ENCODE peak calls at places on chromosomes 1 and 21, in seven cellular contexts. X is adrenal gland; Y is pancreas; I is thyroid gland; T is CD4-positive, alpha-beta T cell; S is tibial nerve; M is heart left ventricle. N is an unnamed sample.

GRCh38 chr1:157803851-157804250 is 16.1 kb downstream of the FCRL1 start:
- DNase-seq in S (no peak), M (peak; percentile 26), I (no peak), Y (no peak), X (no peak), T (no peak), N (no peak)

GRCh38 chr1:224640018-224640417 is 23.9 kb downstream of the CNIH3 start:
- DNase-seq in X (no peak), I (no peak), Y (no peak), M (no peak), S (no peak), T (no peak), N (no peak)

GRCh38 chr1:160836981-160837557 is 25.6 kb downstream of the CD244 start:
- DNase-seq in S (no peak), M (no peak), Y (no peak), X (no peak), I (no peak), T (no peak), N (no peak)

GRCh38 chr1:179007233-179007632 is 18.5 kb upstream of the FAM20B start:
- DNase-seq in Y (no peak), I (no peak), T (no peak), M (no peak), S (no peak), X (no peak), N (no peak)

GRCh38 chr1:1290238-1290731 is 10.0 kb downstream of the SCNN1D start:
- DNase-seq in I (no peak), Y (peak; percentile 93), T (peak; percentile 62), X (peak; percentile 85), M (peak; percentile 72), S (no peak), N (peak; percentile 63)

GRCh38 chr1:170164103-170164763 is 18.5 kb downstream of the NTMT2 start:
- DNase-seq in T (no peak), Y (no peak), S (no peak), X (no peak), M (no peak), I (no peak), N (no peak)

GRCh38 chr21:43329361-43330269 is 97.3 kb downstream of the SIK1 start:
- DNase-seq in T (no peak), S (no peak), I (no peak), X (no peak), M (peak; percentile 13), Y (no peak), N (peak; percentile 30)

GRCh38 chr1:229447809-229448252 is 13.9 kb upstream of the ACTA1 start:
- DNase-seq in M (no peak), X (no peak), Y (no peak), I (no peak), S (no peak), T (no peak), N (no peak)

GRCh38 chr21:46379691-46380090 is 55.7 kb downstream of the PCNT start:
- DNase-seq in M (no peak), T (no peak), I (no peak), X (no peak), S (no peak), Y (no peak), N (no peak)

GRCh38 chr1:90725341-90725960 is 8.3 kb upstream of the BARHL2 start:
- DNase-seq in X (no peak), S (no peak), Y (no peak), M (no peak), I (no peak), T (no peak), N (peak; percentile 20)

GRCh38 chr1:8706995-8707396 is 110.4 kb downstream of the RERE start:
- DNase-seq in Y (no peak), M (no peak), X (no peak), I (no peak), T (no peak), S (no peak), N (peak; percentile 82)

GRCh38 chr1:8816306-8816705 is 1.1 kb downstream of the RERE start:
- DNase-seq in X (no peak), Y (no peak), I (no peak), T (no peak), M (no peak), S (no peak), N (peak; percentile 46)

GRCh38 chr1:42735477-42736105 is 4.4 kb downstream of the CLDN19 start:
- DNase-seq in Y (no peak), X (peak; percentile 5), S (no peak), M (no peak), T (no peak), I (no peak), N (no peak)

GRCh38 chr1:163406787-163407186 is 85.0 kb downstream of the NUF2 start:
- DNase-seq in Y (no peak), S (no peak), T (no peak), I (no peak), M (no peak), X (no peak), N (no peak)

GRCh38 chr1:33255347-33256311 is 663 bp upstream of the ZNF362 start:
- DNase-seq in X (peak; percentile 93), M (peak; percentile 86), Y (peak; percentile 83), T (peak; percentile 28), I (peak; percentile 76), S (peak; percentile 49), N (peak; percentile 31)

GRCh38 chr1:186658999-186659398 is 21.2 kb downstream of the PTGS2 start:
- DNase-seq in S (no peak), M (no peak), T (no peak), Y (no peak), I (no peak), X (no peak), N (no peak)

GRCh38 chr21:45855248-45855801 is 126.2 kb upstream of the COL6A1 start:
- DNase-seq in X (no peak), Y (no peak), T (no peak), I (no peak), M (no peak), S (no peak), N (no peak)

GRCh38 chr21:25834376-25834775 is 99.6 kb downstream of the GABPA start:
- DNase-seq in X (no peak), S (no peak), Y (no peak), M (no peak), I (peak; percentile 50), T (no peak), N (no peak)

GRCh38 chr1:168758503-168758902 is 29.5 kb upstream of the DPT start:
- DNase-seq in S (no peak), X (no peak), M (no peak), Y (no peak), T (no peak), I (no peak), N (no peak)

GRCh38 chr1:174841747-174842146 is 158.0 kb upstream of the CACYBP start:
- DNase-seq in Y (no peak), T (no peak), S (no peak), I (no peak), M (no peak), X (no peak), N (no peak)

GRCh38 chr1:12531169-12531479 is 86.9 kb downstream of the DHRS3 start:
- DNase-seq in Y (no peak), X (no peak), T (no peak), M (no peak), S (no peak), I (no peak), N (no peak)
- H3K9me3 ChIP-seq in Y (no peaks in the 10 kb centered on the region), X (no peaks in the 10 kb centered on the region), T (no peaks in the 10 kb centered on the region), M (no peaks in the 10 kb centered on the region), S (peaks cover 4% of the 10 kb centered on the region), I (no peaks in the 10 kb centered on the region), N (no peaks in the 10 kb centered on the region)

DNA sequence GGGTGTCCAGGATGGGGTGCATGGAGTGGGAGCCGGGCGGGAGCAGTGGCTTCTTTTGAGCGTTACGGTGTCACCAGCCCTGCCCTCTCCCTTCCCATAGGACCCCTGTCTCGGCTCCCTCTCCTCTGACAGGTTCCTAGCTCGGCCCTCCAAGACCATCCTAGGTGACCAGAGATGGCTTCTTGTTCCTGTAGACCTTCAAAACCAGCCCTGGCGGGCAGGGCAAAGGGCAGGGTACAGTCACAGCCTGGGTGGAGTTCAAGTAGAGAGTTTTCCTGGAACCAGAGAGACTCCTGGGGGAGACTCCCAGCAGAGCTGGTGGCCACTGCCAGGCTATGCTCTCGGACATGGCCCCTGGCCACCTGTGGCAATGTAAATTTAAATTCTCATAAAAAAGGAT is 345.6 kb upstream of the AJAP1 start:
- DNase-seq in T (no peak), X (no peak), S (no peak), M (no peak), Y (no peak), I (no peak), N (no peak)
- H3K9me3 ChIP-seq in T (peaks cover 3% of the 10 kb centered on the region), X (no peaks in the 10 kb centered on the region), S (peaks cover 4% of the 10 kb centered on the region), M (no peaks in the 10 kb centered on the region), Y (no peaks in the 10 kb centered on the region), I (no peaks in the 10 kb centered on the region), N (peaks cover 8% of the 10 kb centered on the region)

GRCh38 chr21:8990326-8991087 is 1530.9 kb upstream of the TPTE start:
- DNase-seq in X (no peak), S (no peak), Y (peak; percentile 51), T (no peak), I (no peak), M (no peak), N (no peak)

GRCh38 chr21:8989261-8989882 is 1532.0 kb upstream of the TPTE start:
- DNase-seq in T (no peak), I (no peak), S (no peak), X (no peak), Y (no peak), M (no peak), N (no peak)

GRCh38 chr21:8989883-8990325 is 1531.5 kb upstream of the TPTE start:
- DNase-seq in T (no peak), X (no peak), I (no peak), Y (peak; percentile 69), M (no peak), S (no peak), N (no peak)

GRCh38 chr21:8991088-8991907 is 1530.1 kb upstream of the TPTE start:
- DNase-seq in Y (peak; percentile 51), S (no peak), I (no peak), M (no peak), X (no peak), T (no peak), N (no peak)

DNA sequence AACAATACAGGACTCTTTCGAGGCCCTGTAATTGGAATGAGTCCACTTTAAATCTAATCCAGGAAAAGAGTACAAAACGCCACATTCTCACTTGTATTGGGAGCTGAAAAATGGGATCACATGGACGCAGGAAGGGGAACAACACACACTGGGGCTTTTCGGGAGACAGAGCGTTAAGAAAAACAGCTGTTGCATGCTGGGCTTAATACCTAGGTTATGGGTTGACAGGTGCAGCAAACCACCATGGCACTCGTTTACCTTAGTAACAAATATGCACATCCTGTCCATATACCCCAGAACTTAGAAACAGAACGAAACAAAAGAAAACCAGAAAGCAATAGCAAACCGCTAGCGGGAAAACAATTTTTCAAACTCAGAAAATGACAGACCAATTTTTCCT is 1532.7 kb upstream of the TPTE start:
- DNase-seq in T (no peak), I (no peak), Y (no peak), S (no peak), M (no peak), X (no peak), N (no peak)
- H3K9me3 ChIP-seq in T (no peaks in the 10 kb centered on the region), I (no peaks in the 10 kb centered on the region), Y (no peaks in the 10 kb centered on the region), S (peaks cover 19% of the 10 kb centered on the region), M (no peaks in the 10 kb centered on the region), X (no peaks in the 10 kb centered on the region), N (peaks cover 29% of the 10 kb centered on the region)

DNA sequence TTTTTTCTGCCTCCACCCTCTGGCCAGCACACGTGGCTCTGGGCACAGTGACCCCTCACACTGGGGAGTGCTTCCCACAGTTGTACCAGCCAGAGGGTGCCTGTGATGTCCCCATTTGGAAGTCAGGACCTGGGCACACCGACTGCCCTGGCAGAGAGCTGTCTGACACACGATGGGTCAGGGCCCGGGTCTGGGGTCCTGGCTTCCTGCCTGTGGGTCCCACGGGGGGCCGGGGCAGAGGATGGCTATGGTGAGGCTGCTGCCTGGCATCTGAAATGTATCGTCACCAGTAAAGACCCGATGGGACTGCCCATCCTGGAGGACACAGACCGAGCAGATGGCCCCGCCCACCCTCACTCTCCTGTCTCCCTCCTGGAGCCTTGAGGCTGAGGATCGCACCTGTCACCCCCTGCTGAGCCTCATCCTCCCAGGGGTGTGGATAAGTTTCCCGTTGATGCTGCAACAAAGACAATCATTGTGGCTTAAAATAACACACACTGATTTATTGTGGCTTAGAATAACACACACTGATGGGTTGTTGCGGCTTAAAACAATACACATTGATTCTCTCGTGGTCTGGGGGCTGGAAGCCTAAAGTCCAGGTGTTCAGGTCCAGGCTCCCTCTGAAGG is 88.8 kb upstream of the TTC34 start:
- DNase-seq in I (no peak), M (no peak), S (no peak), X (no peak), Y (no peak), T (no peak), N (no peak)
- H3K9me3 ChIP-seq in I (no peaks in the 10 kb centered on the region), M (no peaks in the 10 kb centered on the region), S (no peaks in the 10 kb centered on the region), X (no peaks in the 10 kb centered on the region), Y (no peaks in the 10 kb centered on the region), T (no peaks in the 10 kb centered on the region), N (no peaks in the 10 kb centered on the region)

N was measured in mesenchymal stem cell.